ENCODE peak calls at places on chromosomes 6 and 20, in ten cellular contexts. S is breast epithelium, J is right atrium auricular region, D is heart right ventricle, O is neural progenitor cell, T is ascending aorta, W is esophagus squamous epithelium, F is prostate gland, Z is pancreas, V is AG04450. E is an unnamed sample. For H3K27me3, the result is how much of the 10 kb centered on the place peaks cover.

GRCh38 chr6:34051339-34051919 is 94.5 kb downstream of the GRM4 start:
- DNase-seq in S (no peak), Z (no peak), F (no peak), O (no peak), T (no peak), D (no peak), J (no peak), W (no peak), V (no peak), E (no peak)

GRCh38 chr6:160952633-160953281 is 38.8 kb upstream of the MAP3K4 start:
- DNase-seq in D (no peak), T (no peak), O (peak), Z (no peak), F (no peak), J (no peak), S (no peak), V (no peak), W (no peak), E (no peak)

GRCh38 chr20:4949833-4950178 is 51.5 kb downstream of the SLC23A2 start:
- DNase-seq in T (no peak), S (no peak), J (no peak), V (no peak), W (no peak), O (peak), Z (no peak), D (no peak), F (peak), E (no peak)

GRCh38 chr6:5103250-5103649 is 18.1 kb downstream of the PPP1R3G start:
- DNase-seq in J (no peak), V (no peak), F (no peak), S (no peak), W (no peak), T (no peak), O (no peak), D (no peak), Z (no peak), E (no peak)

GRCh38 chr6:158778005-158778527 is 41.1 kb downstream of the EZR start:
- DNase-seq in W (no peak), J (no peak), D (no peak), Z (no peak), O (no peak), S (no peak), T (no peak), V (no peak), F (no peak), E (no peak)

GRCh38 chr20:5190444-5190843 is 63.6 kb downstream of the CDS2 start:
- DNase-seq in D (no peak), O (no peak), J (no peak), W (no peak), T (no peak), Z (no peak), F (no peak), V (no peak), S (no peak), E (no peak)

GRCh38 chr6:53928641-53929339 is 134.0 kb downstream of the LRRC1 start:
- DNase-seq in J (no peak), O (no peak), W (no peak), T (no peak), F (no peak), S (no peak), D (no peak), Z (no peak), V (no peak), E (no peak)

GRCh38 chr6:125262026-125263013 is 39.4 kb downstream of the HDDC2 start:
- DNase-seq in D (no peak), W (no peak), O (no peak), F (no peak), J (no peak), V (no peak), Z (no peak), S (no peak), T (no peak), E (peak)

GRCh38 chr20:8909596-8909995 is 159.3 kb upstream of the PLCB4 start:
- DNase-seq in F (no peak), O (no peak), V (no peak), S (no peak), T (no peak), J (no peak), D (no peak), Z (no peak), W (no peak), E (no peak)

GRCh38 chr6:157012355-157012754 is 235.2 kb downstream of the ARID1B start:
- DNase-seq in D (no peak), V (no peak), T (no peak), S (no peak), F (no peak), O (no peak), Z (no peak), W (no peak), J (no peak), E (no peak)

GRCh38 chr6:3259491-3259958 is 778 bp downstream of the PSMG4 start:
- DNase-seq in S (no peak), W (no peak), O (peak), V (no peak), J (no peak), Z (no peak), T (no peak), D (peak), F (no peak), E (peak)

GRCh38 chr20:61965606-61966491 is 99.8 kb downstream of the TAF4 start:
- DNase-seq in W (no peak), O (peak), Z (no peak), V (no peak), T (no peak), S (peak), F (no peak), D (peak), J (no peak), E (no peak)

GRCh38 chr6:16767765-16768514 is 6.7 kb upstream of the ATXN1 start:
- DNase-seq in W (no peak), T (no peak), F (no peak), J (no peak), S (no peak), Z (no peak), V (no peak), O (no peak), D (no peak), E (no peak)

GRCh38 chr6:113586413-113586812 is 270.7 kb upstream of the MARCKS start:
- DNase-seq in D (no peak), O (no peak), V (no peak), T (no peak), W (no peak), S (no peak), Z (no peak), F (no peak), J (no peak), E (peak)

GRCh38 chr6:164104432-164104831 is 689.9 kb downstream of the QKI start:
- DNase-seq in T (no peak), J (no peak), F (no peak), V (no peak), D (no peak), O (no peak), Z (no peak), S (no peak), W (no peak), E (no peak)

GRCh38 chr6:878179-878578 is 185.2 kb upstream of the EXOC2 start:
- DNase-seq in D (no peak), T (no peak), W (no peak), V (no peak), J (no peak), O (no peak), S (no peak), Z (no peak), F (no peak), E (no peak)

GRCh38 chr6:149230729-149231434 is 86.6 kb upstream of the TAB2 start:
- DNase-seq in Z (no peak), T (no peak), W (no peak), J (no peak), O (no peak), V (no peak), S (no peak), D (no peak), F (no peak), E (no peak)

GRCh38 chr6:29925341-29926080 is 16.8 kb upstream of the HLA-A start:
- DNase-seq in V (no peak), T (no peak), D (peak), S (no peak), W (no peak), J (no peak), F (no peak), O (no peak), Z (no peak), E (no peak)
- H3K4me3 ChIP-seq in V (peak), T (peak), D (peak), S (peak), W (no peak), J (no peak), F (no peak), O (no peak), Z (peak), E (peak)

GRCh38 chr20:58851221-58851968 is 693 bp upstream of the GNAS-AS1 start:
- DNase-seq in T (no peak), F (no peak), V (no peak), W (no peak), D (no peak), S (no peak), J (no peak), O (peak), Z (no peak), E (no peak)

GRCh38 chr20:58851969-58852458 is 502 bp upstream of the GNAS start:
- DNase-seq in Z (no peak), O (no peak), T (no peak), F (no peak), W (no peak), V (no peak), J (no peak), S (no peak), D (no peak), E (no peak)

GRCh38 chr20:58852559-58853271 is at the start of gene GNAS:
- DNase-seq in O (peak), S (no peak), Z (peak), J (no peak), W (no peak), D (peak), V (peak), T (no peak), F (peak), E (peak)

GRCh38 chr20:58853466-58853865 is 950 bp downstream of the GNAS start:
- DNase-seq in F (no peak), V (no peak), D (no peak), T (no peak), J (no peak), O (no peak), W (no peak), Z (no peak), S (no peak), E (no peak)

GRCh38 chr20:58850693-58851174 is at the start of gene GNAS-AS1:
- DNase-seq in W (no peak), O (peak), Z (peak), V (peak), J (peak), T (no peak), F (peak), S (peak), D (peak), E (peak)
- TF ChIP-seq CTCF in W (no peak), O (no peak), Z (no peak), V (peak), J (peak), T (peak), F (no peak), S (no peak), D (no peak), E (no peak)

GRCh38 chr6:12909828-12910227 is 193.3 kb downstream of the PHACTR1 start:
- DNase-seq in S (no peak), J (no peak), Z (no peak), V (no peak), D (no peak), T (no peak), W (no peak), O (no peak), F (no peak), E (no peak)

GRCh38 chr6:12916001-12916400 is 199.4 kb downstream of the PHACTR1 start:
- DNase-seq in T (no peak), J (no peak), V (no peak), F (no peak), W (no peak), S (no peak), Z (no peak), D (no peak), O (no peak), E (no peak)

GRCh38 chr6:12911387-12911960 is 194.9 kb downstream of the PHACTR1 start:
- DNase-seq in O (peak), J (no peak), T (no peak), F (peak), V (no peak), D (no peak), Z (no peak), W (no peak), S (no peak), E (peak)
- H3K27me3 ChIP-seq in O (under half), J (under half), T (under half), F (under half), V (under half), D (under half), Z (under half), W (under half), S (under half), E (under half)

GRCh38 chr6:169251371-169251802 is 2.3 kb downstream of the THBS2 start:
- DNase-seq in Z (no peak), W (no peak), D (no peak), O (no peak), V (no peak), F (no peak), T (no peak), S (no peak), J (no peak), E (no peak)
- H3K4me3 ChIP-seq in Z (no peak), W (peak), D (peak), O (no peak), V (peak), F (no peak), T (peak), S (peak), J (peak), E (peak)